ENCODE peak calls at places on chromosomes 5 and 9, in five cellular contexts. D is astrocyte, L is GM23248, G is neural progenitor cell, U is fibroblast of lung. V is an unnamed sample.
A peak's percentile ranks its signal among the peaks of the same experiment; 100 is the strongest.

GRCh38 chr5:1538741-1539392 is 15.1 kb upstream of the LPCAT1 start:
- DNase-seq in U (no peak), L (no peak), G (no peak), D (no peak), V (no peak)

GRCh38 chr9:124894741-124895170 is 32.8 kb downstream of the ARPC5L start:
- DNase-seq in L (peak; percentile 64), D (peak; percentile 26), U (peak; percentile 38), G (peak; percentile 55), V (peak; percentile 42)

GRCh38 chr9:100848731-100849130 is 179.8 kb upstream of the PLPPR1 start:
- DNase-seq in L (no peak), U (no peak), D (no peak), G (no peak), V (no peak)

GRCh38 chr9:126057869-126058467 is 268.7 kb upstream of the MVB12B start:
- DNase-seq in D (no peak), G (no peak), L (no peak), U (no peak), V (no peak)

GRCh38 chr9:80806675-80807074 is 882.7 kb downstream of the TLE1 start:
- DNase-seq in U (no peak), G (no peak), D (no peak), L (no peak), V (no peak)

GRCh38 chr5:177232761-177233160 is 70.8 kb downstream of the RAB24 start:
- DNase-seq in D (peak; percentile 77), G (no peak), U (peak; percentile 83), L (peak; percentile 87), V (no peak)

GRCh38 chr5:110386782-110387181 is 339.7 kb downstream of the TMEM232 start:
- DNase-seq in D (peak; percentile 89), U (peak; percentile 92), G (no peak), L (peak; percentile 82), V (no peak)

GRCh38 chr5:18299166-18299565 is 664.9 kb downstream of the TAF11L14 start:
- DNase-seq in G (no peak), U (no peak), D (no peak), L (no peak), V (no peak)

GRCh38 chr5:56003633-56004032 is 8.9 kb upstream of the IL6ST start:
- DNase-seq in G (no peak), U (peak; percentile 33), D (no peak), L (peak; percentile 69), V (no peak)

GRCh38 chr9:86700601-86701000 is 246.7 kb downstream of the GAS1 start:
- DNase-seq in L (peak; percentile 66), G (no peak), D (peak; percentile 75), U (peak; percentile 80), V (peak; percentile 28)

GRCh38 chr5:54646285-54647101 is 128.9 kb downstream of the SNX18 start:
- DNase-seq in G (peak; percentile 64), D (peak; percentile 78), U (peak; percentile 83), L (peak; percentile 73), V (no peak)

GRCh38 chr5:54651482-54652076 is 134.0 kb downstream of the SNX18 start:
- DNase-seq in L (peak; percentile 42), G (no peak), U (peak; percentile 65), D (peak; percentile 57), V (peak; percentile 30)

GRCh38 chr5:54645888-54646284 is 128.3 kb downstream of the SNX18 start:
- DNase-seq in D (no peak), U (no peak), L (peak; percentile 5), G (no peak), V (no peak)

GRCh38 chr5:54644226-54644625 is 126.7 kb downstream of the SNX18 start:
- DNase-seq in D (peak; percentile 91), G (no peak), U (peak; percentile 92), L (peak; percentile 90), V (no peak)

DNA sequence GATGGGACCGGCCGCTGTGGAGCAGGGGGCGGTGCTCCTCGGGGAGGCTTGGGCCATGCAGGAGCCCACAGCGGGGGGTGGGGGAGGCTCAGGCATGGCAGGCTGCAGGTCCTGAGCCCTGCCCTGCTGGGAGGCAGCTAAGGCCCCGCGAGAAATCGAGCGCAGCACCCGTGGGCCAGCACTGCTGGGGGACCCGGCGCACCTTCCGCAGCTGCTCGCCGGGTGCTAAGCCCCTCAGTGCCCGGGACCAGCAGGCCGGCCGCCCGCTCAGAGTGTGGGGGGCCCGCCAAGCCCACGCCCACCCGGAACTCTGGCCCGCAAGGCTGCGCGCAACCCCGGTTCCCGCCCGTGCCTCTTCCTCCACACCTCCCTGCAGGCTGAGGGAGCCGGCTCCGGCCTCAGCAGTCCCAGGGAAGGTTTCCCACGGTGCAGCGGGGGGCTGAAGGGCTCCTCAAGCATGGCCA is 131.5 kb downstream of the SNX18 start:
- DNase-seq in U (no peak), D (no peak), L (no peak), G (no peak), V (no peak)
- H3K4me1 ChIP-seq in U (peaks cover 28% of the 10 kb centered on the region), D (peaks cover 24% of the 10 kb centered on the region), L (peaks cover 36% of the 10 kb centered on the region), G (peaks cover 18% of the 10 kb centered on the region), V (peaks cover 10% of the 10 kb centered on the region)

DNA sequence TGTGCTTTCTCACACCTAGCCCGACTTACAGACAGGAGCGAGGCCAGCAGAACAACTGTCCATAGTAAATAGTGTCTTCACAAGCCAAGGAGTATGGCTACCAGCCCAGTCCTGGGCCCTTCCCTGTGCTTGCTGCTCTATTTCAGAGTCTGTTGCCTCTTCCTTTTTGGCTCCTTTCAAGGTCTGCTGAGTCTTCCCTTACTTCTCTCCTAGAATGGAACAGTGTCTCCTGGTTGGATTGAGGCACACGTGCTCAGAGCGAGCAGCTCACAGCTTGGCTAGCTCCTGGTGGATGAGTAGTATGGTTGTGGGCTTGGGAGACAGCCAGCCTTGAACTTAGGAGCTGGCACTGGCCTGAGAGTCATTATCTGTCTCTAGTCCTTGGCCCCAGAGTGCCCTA is 72.8 kb downstream of the TLE4 start:
- DNase-seq in U (peak; percentile 39), G (no peak), D (no peak), L (peak; percentile 44), V (no peak)
- H3K79me2 ChIP-seq in U (no peaks in the 10 kb centered on the region), G (peaks cover 99% of the 10 kb centered on the region), D (peaks cover 20% of the 10 kb centered on the region), L (peaks cover 9% of the 10 kb centered on the region), V (peaks cover 5% of the 10 kb centered on the region)

GRCh38 chr9:10612649-10613398 is at the start of gene PTPRD:
- DNase-seq in U (peak; percentile 40), D (peak; percentile 24), G (peak; percentile 89), L (peak; percentile 42), V (peak; percentile 85)

GRCh38 chr9:10614201-10614870 is 1.5 kb upstream of the PTPRD start:
- DNase-seq in D (no peak), G (no peak), L (no peak), U (peak; percentile 1), V (no peak)

GRCh38 chr9:10613413-10613812 is 611 bp upstream of the PTPRD start:
- DNase-seq in U (no peak), D (no peak), G (no peak), L (no peak), V (peak; percentile 8)
- H3K4me2 ChIP-seq in U (peak overlapping the region; percentile 25), D (peak overlapping the region; percentile 89), G (peak overlapping the region; percentile 98), L (peak overlapping the region; percentile 70), V (peak overlapping the region; percentile 95)

GRCh38 chr9:121272401-121272948 is 4.5 kb downstream of the GSN start:
- DNase-seq in L (no peak), G (no peak), D (no peak), U (no peak), V (no peak)
- H3K4me1 ChIP-seq in L (peaks cover 75% of the 10 kb centered on the region), G (peaks cover 15% of the 10 kb centered on the region), D (peaks cover 60% of the 10 kb centered on the region), U (peaks cover 34% of the 10 kb centered on the region), V (peaks cover 46% of the 10 kb centered on the region)

GRCh38 chr9:699396-699795 is 142.1 kb upstream of the DMRT1 start:
- DNase-seq in D (no peak), L (no peak), U (no peak), G (no peak), V (no peak)
- H3K79me2 ChIP-seq in D (peaks cover 47% of the 10 kb centered on the region), L (peaks cover 49% of the 10 kb centered on the region), U (no peaks in the 10 kb centered on the region), G (no peaks in the 10 kb centered on the region), V (peaks cover 21% of the 10 kb centered on the region)

GRCh38 chr5:20570486-20570885 is 582.5 kb upstream of the CDH18 start:
- DNase-seq in G (no peak), D (no peak), L (no peak), U (no peak), V (no peak)

GRCh38 chr5:20574576-20574975 is 586.6 kb upstream of the CDH18 start:
- DNase-seq in G (no peak), D (no peak), L (no peak), U (no peak), V (no peak)

GRCh38 chr5:20572560-20572959 is 584.6 kb upstream of the CDH18 start:
- DNase-seq in L (peak; percentile 31), D (peak; percentile 81), U (peak; percentile 84), G (peak; percentile 5), V (peak; percentile 13)

DNA sequence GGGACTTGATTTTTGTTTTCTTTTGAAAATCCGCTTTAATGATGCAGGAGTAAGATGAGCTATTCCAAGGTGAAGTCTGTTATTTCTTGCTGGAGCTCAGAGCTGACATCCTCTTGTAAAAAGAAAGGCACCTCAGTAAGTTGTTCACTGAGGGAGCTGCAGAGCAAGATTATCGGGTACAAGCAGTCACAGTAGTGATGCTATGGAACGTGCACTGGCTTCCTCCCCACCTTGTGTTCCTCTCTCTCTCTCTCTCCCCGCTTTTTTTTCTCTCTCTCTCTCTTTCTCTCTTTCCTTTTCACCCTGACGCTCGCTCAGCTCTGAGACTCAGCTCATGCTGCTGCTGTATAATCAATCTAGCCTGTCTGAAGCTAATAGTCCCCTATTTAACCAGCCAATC is 587.5 kb upstream of the CDH18 start:
- DNase-seq in D (no peak), L (no peak), G (peak; percentile 24), U (no peak), V (no peak)
- H3K4me2 ChIP-seq in D (peak overlapping the region; percentile 30), L (no peak overlapping the region), G (peak overlapping the region; percentile 28), U (no peak overlapping the region), V (no peak overlapping the region)

DNA sequence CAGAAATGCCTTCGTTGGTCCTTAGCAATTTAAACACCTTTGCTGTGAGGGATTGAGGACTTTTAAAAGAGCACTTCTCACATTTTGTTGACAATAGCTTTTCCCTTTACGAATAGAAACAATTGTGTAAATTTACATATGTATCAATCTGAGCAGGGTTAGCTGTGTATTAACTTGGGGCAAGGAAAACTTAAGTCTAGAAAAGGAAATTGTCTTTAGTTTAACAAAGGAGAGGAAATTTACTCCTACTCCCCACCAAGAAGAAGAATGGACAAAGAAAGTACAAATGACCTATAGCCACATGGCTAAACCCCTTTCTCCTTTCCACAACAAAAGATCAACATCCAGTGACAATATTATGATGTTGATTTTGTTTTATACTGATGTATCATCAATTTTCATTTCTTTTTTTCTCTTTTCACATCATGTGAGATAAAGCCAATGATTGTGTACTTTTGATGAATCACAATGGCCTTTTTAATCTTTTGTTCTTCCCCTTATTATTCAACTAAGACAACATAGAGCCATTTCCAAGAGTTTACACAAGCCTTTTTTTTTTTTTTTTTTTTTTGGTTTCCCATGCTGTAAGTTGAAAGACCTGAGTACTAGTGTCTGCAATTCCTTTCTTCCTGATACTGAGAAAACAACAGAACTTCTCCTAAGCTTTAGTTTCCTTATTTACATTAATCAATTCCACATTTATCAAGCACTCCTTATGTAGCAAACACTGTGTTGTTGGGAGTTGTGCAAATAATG is 19.0 kb downstream of the FOXB2 start:
- DNase-seq in L (no peak), D (no peak), G (peak; percentile 9), U (no peak), V (no peak)
- H3K4me1 ChIP-seq in L (no peaks in the 10 kb centered on the region), D (no peaks in the 10 kb centered on the region), G (peaks cover 15% of the 10 kb centered on the region), U (no peaks in the 10 kb centered on the region), V (no peaks in the 10 kb centered on the region)

V was measured in hepatocyte.